ENCODE peak calls at places on chromosome 11, in five cellular contexts. U, O, H, L and E are unnamed samples.

GRCh38 chr11:41498726-41499125 is 39.3 kb upstream of the LRRC4C start:
- DNase-seq in O (no peak), H (no peak), U (no peak), L (no peak), E (no peak)

GRCh38 chr11:68433541-68433940 is 27.0 kb upstream of the PPP6R3 start:
- DNase-seq in H (no peak), O (no peak), U (no peak), L (no peak), E (no peak)

GRCh38 chr11:22346283-22346682 is 8.1 kb downstream of the SLC17A6 start:
- DNase-seq in O (no peak), H (no peak), L (no peak), U (no peak), E (no peak)

GRCh38 chr11:86620796-86621575 is 51.4 kb downstream of the ME3 start:
- DNase-seq in H (no peak), U (peak), O (peak), L (no peak), E (no peak)

GRCh38 chr11:118621898-118622375 is 14.5 kb downstream of the PHLDB1 start:
- DNase-seq in O (no peak), L (no peak), U (peak), H (no peak), E (no peak)

GRCh38 chr11:27234043-27234668 is 128.9 kb downstream of the CCDC34 start:
- DNase-seq in H (no peak), L (no peak), U (peak), O (peak), E (no peak)

GRCh38 chr11:60762851-60763691 is 6.4 kb downstream of the MS4A15 start:
- DNase-seq in U (no peak), L (no peak), H (no peak), O (no peak), E (no peak)

GRCh38 chr11:118918128-118918685 is 7.5 kb downstream of the BCL9L start:
- DNase-seq in H (peak), O (peak), U (peak), L (no peak), E (no peak)

GRCh38 chr11:110184974-110185597 is 91.9 kb downstream of the ZC3H12C start:
- DNase-seq in O (peak), H (no peak), L (no peak), U (peak), E (no peak)

GRCh38 chr11:50037282-50037681 is 4.6 kb downstream of the OR4C45 start:
- DNase-seq in O (no peak), L (no peak), U (no peak), H (no peak), E (no peak)

GRCh38 chr11:80104196-80104595 is 663.4 kb upstream of the TENM4 start:
- DNase-seq in U (no peak), H (no peak), O (no peak), L (no peak), E (no peak)

GRCh38 chr11:71452354-71453020 is 516 bp upstream of the NADSYN1 start:
- DNase-seq in H (peak), U (peak), L (no peak), O (peak), E (no peak)

GRCh38 chr11:35257287-35257686 is 118.3 kb downstream of the CD44 start:
- DNase-seq in L (no peak), O (no peak), U (no peak), H (no peak), E (no peak)

GRCh38 chr11:88508558-88508807 is 170.9 kb upstream of the CTSC start:
- DNase-seq in U (no peak), H (no peak), O (no peak), L (peak), E (no peak)

GRCh38 chr11:79045018-79045787 is 395.6 kb downstream of the TENM4 start:
- DNase-seq in U (no peak), O (no peak), H (no peak), L (no peak), E (no peak)

GRCh38 chr11:3007404-3008010 is 15.4 kb upstream of the NAP1L4 start:
- DNase-seq in U (no peak), H (no peak), L (no peak), O (no peak), E (no peak)

GRCh38 chr11:64007629-64008282 is 21.5 kb downstream of the OTUB1 start:
- DNase-seq in U (peak), H (peak), O (no peak), L (peak), E (no peak)

GRCh38 chr11:2327032-2327431 is 25.2 kb downstream of the TSPAN32 start:
- DNase-seq in O (no peak), U (no peak), L (no peak), H (no peak), E (no peak)

GRCh38 chr11:129425214-129425613 is 49.6 kb downstream of the BARX2 start:
- DNase-seq in H (no peak), O (no peak), U (no peak), L (no peak), E (no peak)

GRCh38 chr11:71481101-71481960 is 28.3 kb downstream of the NADSYN1 start:
- DNase-seq in U (no peak), L (no peak), H (no peak), O (no peak), E (no peak)

GRCh38 chr11:45079943-45080719 is 66.3 kb upstream of the PRDM11 start:
- DNase-seq in H (no peak), L (no peak), O (no peak), U (no peak), E (no peak)

GRCh38 chr11:99019676-99020075 is 1.1 kb upstream of the CNTN5 start:
- DNase-seq in O (no peak), U (no peak), H (no peak), L (no peak), E (no peak)

GRCh38 chr11:57946628-57947027 is 77.1 kb upstream of the OR9Q1 start:
- DNase-seq in O (no peak), U (no peak), L (no peak), H (no peak), E (no peak)

GRCh38 chr11:61332266-61332822 is 561 bp downstream of the DDB1 start:
- DNase-seq in H (no peak), L (no peak), O (peak), U (peak), E (no peak)

GRCh38 chr11:4025248-4025956 is 69.2 kb upstream of the RRM1 start:
- DNase-seq in L (no peak), H (no peak), U (peak), O (peak), E (no peak)

GRCh38 chr11:122068096-122068495 is 47.9 kb downstream of the BLID start:
- DNase-seq in L (no peak), U (no peak), O (no peak), H (no peak), E (no peak)

GRCh38 chr11:29448246-29448877 is 568.5 kb downstream of the KCNA4 start:
- DNase-seq in L (no peak), H (no peak), U (peak), O (peak), E (peak)

GRCh38 chr11:37506516-37506915 is 908.5 kb upstream of the RAG2 start:
- DNase-seq in U (no peak), O (no peak), H (no peak), L (no peak), E (no peak)

GRCh38 chr11:126658306-126659056 is 303.0 kb downstream of the ST3GAL4 start:
- DNase-seq in U (no peak), O (no peak), H (no peak), L (no peak), E (no peak)

GRCh38 chr11:9169595-9170295 is 78.3 kb upstream of the SCUBE2 start:
- DNase-seq in O (peak), H (no peak), U (peak), L (no peak), E (no peak)

GRCh38 chr11:61783717-61784505 is 8.5 kb downstream of the TMEM258 start:
- DNase-seq in L (no peak), U (peak), O (peak), H (peak), E (no peak)

GRCh38 chr11:120124355-120124754 is 13.6 kb downstream of the TRIM29 start:
- DNase-seq in H (no peak), O (no peak), U (no peak), L (no peak), E (no peak)

GRCh38 chr11:73141031-73141308 is 1.1 kb downstream of the FCHSD2 start:
- DNase-seq in L (no peak), U (peak), H (no peak), O (no peak), E (peak)

GRCh38 chr11:67321313-67321871 is 18.1 kb downstream of the SSH3 start:
- DNase-seq in L (no peak), O (no peak), H (no peak), U (no peak), E (no peak)

GRCh38 chr11:134532921-134533421 is 120.9 kb upstream of the B3GAT1 start:
- DNase-seq in U (no peak), O (no peak), H (peak), L (peak), E (no peak)

GRCh38 chr11:111540114-111540920 is at the start of gene LAYN:
- DNase-seq in U (peak), H (peak), O (peak), L (peak), E (peak)

GRCh38 chr11:3745161-3745560 is 52.2 kb downstream of the NUP98 start:
- DNase-seq in U (no peak), L (no peak), O (no peak), H (no peak), E (no peak)

GRCh38 chr11:100824041-100824440 is 137.0 kb downstream of the ARHGAP42 start:
- DNase-seq in O (no peak), H (no peak), L (no peak), U (no peak), E (no peak)
- H2BK15ac ChIP-seq in O (no peak), H (no peak), L (no peak), U (no peak), E (no peak)

DNA sequence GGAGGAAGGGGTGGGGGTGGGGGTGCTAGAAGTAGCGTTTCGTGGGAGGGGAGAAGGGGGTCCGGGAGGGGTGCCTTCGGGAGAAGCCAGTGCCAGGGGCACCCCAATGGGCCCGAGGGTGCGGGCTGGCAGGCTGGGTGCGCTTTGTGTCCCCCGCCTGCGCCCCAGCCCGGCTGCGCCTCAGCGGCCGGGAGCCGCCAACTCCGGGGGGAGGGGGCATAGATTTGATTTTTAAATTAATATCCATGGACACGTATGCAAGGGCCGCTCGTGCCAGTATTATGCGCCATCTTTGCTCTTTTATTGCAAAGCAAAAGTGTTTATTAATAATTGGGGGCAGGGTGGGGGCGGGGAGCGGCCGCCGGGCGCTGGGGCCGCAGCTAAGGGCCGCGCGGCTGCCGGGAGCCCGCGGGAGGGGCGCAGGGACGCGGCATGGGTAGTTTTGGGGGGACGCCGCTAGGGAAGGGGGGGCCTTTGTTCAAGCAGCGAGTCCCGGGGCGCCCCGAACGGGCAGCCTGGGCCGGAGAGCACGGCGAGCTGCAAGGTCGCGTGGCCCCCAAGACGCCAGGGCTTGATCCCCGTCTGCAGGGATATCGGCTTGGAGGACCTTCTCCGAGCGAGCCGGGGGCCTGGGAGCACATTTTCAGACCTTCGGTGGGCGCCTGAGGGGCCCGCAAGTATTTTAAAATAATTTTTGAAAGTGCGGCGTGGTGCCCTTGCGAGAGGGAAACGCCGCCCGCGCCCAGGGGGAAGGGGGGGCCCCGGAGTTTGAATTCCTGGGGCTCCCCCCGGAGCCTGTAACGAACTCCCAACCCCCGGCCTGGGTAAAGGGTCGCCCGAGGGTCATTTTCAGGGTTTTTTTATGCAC is 959 bp downstream of the CCND1 start:
- DNase-seq in L (no peak), H (peak), U (no peak), O (no peak), E (no peak)
- H4K91ac ChIP-seq in L (no peak), H (no peak), U (peak), O (peak), E (peak)

GRCh38 chr11:65417221-65417701 is 5.3 kb upstream of the NEAT1 start:
- DNase-seq in O (no peak), H (peak), L (peak), U (peak), E (no peak)

GRCh38 chr11:65418681-65419459 is 3.7 kb upstream of the NEAT1 start:
- DNase-seq in U (peak), O (peak), L (peak), H (peak), E (peak)

GRCh38 chr11:65417702-65418430 is 4.7 kb upstream of the NEAT1 start:
- DNase-seq in O (peak), L (peak), H (no peak), U (peak), E (no peak)

GRCh38 chr11:65419460-65419772 is 3.2 kb upstream of the NEAT1 start:
- DNase-seq in U (no peak), H (no peak), L (no peak), O (no peak), E (no peak)

GRCh38 chr11:65418431-65418680 is 4.2 kb upstream of the NEAT1 start:
- DNase-seq in H (no peak), O (no peak), L (no peak), U (peak), E (no peak)
- H2BK15ac ChIP-seq in H (no peak), O (peak), L (peak), U (peak), E (peak)

DNA sequence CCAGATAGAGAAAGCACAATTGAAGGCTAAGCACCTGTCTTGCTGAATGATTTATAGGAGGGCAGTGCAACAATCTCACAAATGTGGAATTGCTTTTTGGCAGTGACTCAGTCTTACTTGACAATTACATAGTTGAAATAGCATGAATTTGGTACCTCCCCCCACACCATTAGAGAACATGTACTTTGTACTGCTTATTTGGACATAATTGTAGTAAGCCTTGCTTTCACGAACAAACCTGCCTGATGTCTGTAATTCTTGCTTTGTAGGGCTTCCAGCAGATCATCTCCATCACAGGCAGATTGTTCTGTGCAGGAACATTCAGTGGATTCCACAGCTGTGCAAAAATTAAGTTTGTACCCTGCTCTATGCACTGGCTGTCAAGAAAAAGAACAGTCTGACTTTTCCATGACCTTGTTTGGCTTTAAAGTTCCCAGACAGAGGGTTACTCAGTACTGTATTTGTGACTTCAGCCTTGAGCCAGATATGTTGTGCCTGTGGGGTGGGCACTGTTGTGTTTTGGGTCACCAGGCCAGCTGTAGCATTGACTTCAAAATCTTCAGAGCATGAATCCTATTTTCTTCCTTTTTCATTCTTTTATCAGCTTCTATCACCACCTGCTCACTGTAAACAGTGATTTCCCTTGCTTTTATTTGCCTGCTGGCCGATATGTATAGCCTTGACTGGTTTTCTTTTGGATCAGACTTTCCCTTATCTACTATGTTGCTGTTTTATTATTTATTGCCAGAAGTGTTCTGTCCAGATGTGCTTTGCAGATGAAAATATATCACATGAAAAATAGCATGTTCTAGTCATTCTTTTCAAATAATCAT is 941.0 kb upstream of the CHORDC1 start:
- DNase-seq in H (no peak), U (peak), O (peak), L (no peak), E (no peak)
- H4K91ac ChIP-seq in H (no peak), U (no peak), O (no peak), L (no peak), E (no peak)

DNA sequence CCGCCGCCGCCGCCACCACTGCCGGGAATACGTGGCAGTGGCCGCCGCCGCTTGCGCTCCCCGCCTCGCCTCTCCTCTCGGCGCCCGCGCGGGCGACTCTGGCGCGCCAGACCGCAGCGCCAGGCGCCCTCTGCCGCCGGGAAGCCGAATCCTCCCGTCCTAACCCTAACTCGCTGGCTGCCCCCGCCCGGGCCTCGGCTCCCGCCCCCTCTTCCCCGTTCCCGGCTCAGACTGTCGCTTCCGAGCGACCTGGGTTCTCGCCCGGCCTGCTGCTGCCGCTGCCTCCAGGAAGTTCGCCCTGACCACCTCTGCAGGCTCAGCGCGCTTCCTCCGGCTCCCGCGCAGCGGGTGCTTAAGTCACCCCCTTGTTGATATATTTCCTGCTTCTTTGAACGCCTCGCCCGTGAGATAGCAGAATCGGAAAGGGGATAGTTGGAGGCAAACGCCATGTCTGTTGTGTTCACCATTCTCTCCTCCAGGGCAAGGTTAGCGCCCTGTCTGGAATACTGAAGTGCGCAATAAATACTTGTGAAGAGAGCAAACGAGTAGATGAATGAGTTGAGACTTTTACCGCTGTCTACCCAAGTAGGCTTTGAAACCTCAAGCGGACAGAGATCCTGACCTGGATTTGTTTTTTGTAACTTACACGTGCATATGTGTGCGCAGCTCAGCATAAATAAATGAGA is at the start of gene SMCO4:
- DNase-seq in L (peak), U (peak), O (peak), H (peak), E (peak)
- H2BK15ac ChIP-seq in L (peak), U (peak), O (no peak), H (no peak), E (no peak)

DNA sequence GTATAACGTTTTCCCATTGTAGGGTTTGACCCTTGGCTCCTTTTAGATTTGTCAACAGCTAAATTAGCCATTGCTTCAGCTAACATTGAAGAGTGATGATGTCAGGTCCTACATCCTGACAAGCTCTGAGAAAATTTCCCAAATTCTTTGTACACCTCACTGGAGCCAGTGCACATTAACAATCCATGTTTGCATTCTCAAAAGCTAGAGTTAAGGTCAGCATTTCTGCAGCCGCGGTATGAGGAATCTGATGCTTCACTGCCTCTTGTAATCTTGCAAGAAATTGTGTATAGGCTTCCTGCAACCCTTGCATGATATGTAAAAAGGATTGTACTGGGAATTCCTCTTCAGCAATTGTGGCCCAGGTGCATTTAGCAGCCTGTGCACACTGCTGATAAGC is 33.1 kb upstream of the NCAM1 start:
- DNase-seq in U (no peak), O (no peak), L (no peak), H (no peak), E (no peak)
- H4K91ac ChIP-seq in U (no peak), O (no peak), L (no peak), H (no peak), E (no peak)

DNA sequence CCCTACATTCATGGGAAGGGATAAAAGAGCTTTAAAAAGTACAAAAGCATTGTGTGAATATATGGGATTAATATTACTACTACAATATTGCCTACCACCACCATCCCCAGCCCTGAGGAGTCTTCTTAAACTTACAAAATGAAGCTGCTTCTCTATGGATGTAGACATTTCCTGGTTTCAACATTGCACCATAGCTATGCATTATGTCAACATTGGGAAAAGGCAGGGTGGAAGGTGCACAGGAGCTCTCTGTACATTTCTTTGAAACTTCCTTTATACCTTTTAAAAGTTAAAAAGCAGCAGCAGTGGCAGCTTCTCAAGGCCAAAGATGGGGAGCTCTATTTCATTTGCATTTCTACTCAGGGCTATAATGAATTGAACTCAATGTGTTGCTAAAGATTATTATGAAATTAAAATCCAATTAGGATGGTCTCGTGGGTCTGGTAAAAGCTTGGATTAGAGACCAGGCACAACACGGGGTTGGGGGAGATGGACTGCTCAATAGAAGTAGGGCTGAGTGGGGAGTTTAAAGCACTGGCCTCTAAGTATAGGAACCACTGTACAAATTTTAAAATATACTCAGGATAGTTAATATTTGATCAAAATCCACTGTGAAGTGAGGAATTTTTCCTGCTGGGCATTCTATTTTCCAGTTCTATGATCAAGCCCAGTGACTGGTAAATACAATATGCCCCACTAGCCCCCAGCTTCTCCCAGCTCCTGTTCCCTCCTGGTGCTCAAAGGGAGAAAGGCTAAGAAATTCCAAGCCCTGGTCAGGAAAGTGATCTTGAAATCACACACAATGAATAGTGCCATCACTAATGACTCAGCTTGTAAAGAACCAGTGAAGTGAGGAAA is 362.7 kb upstream of the CCDC90B start:
- DNase-seq in H (no peak), U (peak), L (no peak), O (no peak), E (peak)
- H2BK15ac ChIP-seq in H (no peak), U (no peak), L (no peak), O (no peak), E (no peak)

GRCh38 chr11:925496-926301 is at the start of gene AP2A2:
- DNase-seq in O (peak), L (peak), U (peak), H (peak), E (peak)
- H4K91ac ChIP-seq in O (peak), L (peak), U (peak), H (peak), E (peak)